ENCODE peak calls at places on chromosome 20, in seven cellular contexts. Y is bronchial epithelial cell; S is A549; T is GM23338; O is endothelial cell; X is stomach; H is CD4-positive, alpha-beta T cell. E is an unnamed sample.

GRCh38 chr20:31708839-31709534 is 13.7 kb downstream of the BCL2L1 start:
- DNase-seq in H (no peak), S (no peak), Y (no peak), X (peak; percentile 57), O (no peak), T (peak; percentile 53), E (no peak)

GRCh38 chr20:41734506-41734945 is 116.3 kb upstream of the CHD6 start:
- DNase-seq in T (peak; percentile 78), O (peak; percentile 47), H (peak; percentile 9), Y (peak; percentile 34), S (peak; percentile 50), X (peak; percentile 49), E (peak; percentile 62)

GRCh38 chr20:38119446-38119845 is 45.6 kb downstream of the TGM2 start:
- DNase-seq in T (no peak), Y (no peak), H (no peak), S (no peak), X (peak; percentile 11), O (no peak), E (no peak)

GRCh38 chr20:22523499-22524392 is 60.6 kb downstream of the FOXA2 start:
- DNase-seq in T (no peak), Y (peak; percentile 44), X (peak; percentile 46), O (no peak), S (no peak), H (no peak), E (no peak)

GRCh38 chr20:63539441-63540370 is 2.5 kb upstream of the PTK6 start:
- DNase-seq in O (no peak), X (no peak), S (no peak), H (no peak), T (no peak), Y (no peak), E (no peak)

GRCh38 chr20:50815162-50815989 is 20.5 kb downstream of the BCAS4 start:
- DNase-seq in X (no peak), Y (peak; percentile 50), H (no peak), O (no peak), T (no peak), S (no peak), E (no peak)

GRCh38 chr20:41436679-41437078 is 70.1 kb upstream of the EMILIN3 start:
- DNase-seq in T (no peak), Y (peak; percentile 6), O (no peak), S (no peak), X (no peak), H (no peak), E (no peak)

GRCh38 chr20:12458241-12458640 is 540.5 kb downstream of the BTBD3 start:
- DNase-seq in O (no peak), Y (no peak), X (no peak), S (no peak), T (no peak), H (no peak), E (no peak)

GRCh38 chr20:37524859-37525708 is 2.6 kb downstream of the BLCAP start:
- DNase-seq in T (no peak), S (no peak), Y (peak; percentile 96), O (no peak), X (peak; percentile 23), H (no peak), E (no peak)

GRCh38 chr20:1185781-1186334 is 1.1 kb upstream of the TMEM74B start:
- DNase-seq in X (peak; percentile 49), O (peak; percentile 80), H (peak; percentile 35), S (peak; percentile 81), T (peak; percentile 81), Y (peak; percentile 24), E (peak; percentile 74)

GRCh38 chr20:60000271-60001026 is 42.2 kb downstream of the CDH26 start:
- DNase-seq in T (peak; percentile 15), O (no peak), S (no peak), H (no peak), X (no peak), Y (no peak), E (no peak)

GRCh38 chr20:1309439-1309847 is 19.5 kb downstream of the SDCBP2 start:
- DNase-seq in Y (no peak), O (no peak), X (no peak), H (no peak), S (no peak), T (peak; percentile 57), E (no peak)

GRCh38 chr20:63955281-63955845 is 853 bp downstream of the UCKL1 start:
- DNase-seq in T (peak; percentile 44), X (no peak), H (no peak), S (no peak), O (no peak), Y (no peak), E (peak; percentile 40)

GRCh38 chr20:45343867-45344721 is 4.1 kb downstream of the SDC4 start:
- DNase-seq in X (peak; percentile 68), Y (peak; percentile 94), T (no peak), S (no peak), O (no peak), H (no peak), E (no peak)

GRCh38 chr20:51876511-51876910 is 74.2 kb upstream of the SALL4 start:
- DNase-seq in H (no peak), S (no peak), X (no peak), Y (no peak), O (no peak), T (no peak), E (no peak)

GRCh38 chr20:53608456-53609413 is 15.1 kb upstream of the ZNF217 start:
- DNase-seq in X (peak; percentile 29), H (peak; percentile 9), S (no peak), O (no peak), Y (peak; percentile 80), T (peak; percentile 45), E (no peak)

GRCh38 chr20:60057866-60058807 is 99.9 kb downstream of the CDH26 start:
- DNase-seq in Y (peak; percentile 7), O (no peak), X (no peak), S (no peak), H (no peak), T (peak; percentile 45), E (peak; percentile 67)

GRCh38 chr20:8662433-8662954 is 406.4 kb upstream of the PLCB4 start:
- DNase-seq in H (no peak), O (no peak), Y (no peak), X (no peak), S (no peak), T (no peak), E (no peak)

GRCh38 chr20:48791666-48792071 is 36.1 kb downstream of the PREX1 start:
- DNase-seq in Y (no peak), H (no peak), O (no peak), X (no peak), S (no peak), T (no peak), E (no peak)

GRCh38 chr20:21971436-21971835 is 266.0 kb downstream of the PAX1 start:
- DNase-seq in Y (peak; percentile 29), T (no peak), H (no peak), S (no peak), O (no peak), X (no peak), E (no peak)

DNA sequence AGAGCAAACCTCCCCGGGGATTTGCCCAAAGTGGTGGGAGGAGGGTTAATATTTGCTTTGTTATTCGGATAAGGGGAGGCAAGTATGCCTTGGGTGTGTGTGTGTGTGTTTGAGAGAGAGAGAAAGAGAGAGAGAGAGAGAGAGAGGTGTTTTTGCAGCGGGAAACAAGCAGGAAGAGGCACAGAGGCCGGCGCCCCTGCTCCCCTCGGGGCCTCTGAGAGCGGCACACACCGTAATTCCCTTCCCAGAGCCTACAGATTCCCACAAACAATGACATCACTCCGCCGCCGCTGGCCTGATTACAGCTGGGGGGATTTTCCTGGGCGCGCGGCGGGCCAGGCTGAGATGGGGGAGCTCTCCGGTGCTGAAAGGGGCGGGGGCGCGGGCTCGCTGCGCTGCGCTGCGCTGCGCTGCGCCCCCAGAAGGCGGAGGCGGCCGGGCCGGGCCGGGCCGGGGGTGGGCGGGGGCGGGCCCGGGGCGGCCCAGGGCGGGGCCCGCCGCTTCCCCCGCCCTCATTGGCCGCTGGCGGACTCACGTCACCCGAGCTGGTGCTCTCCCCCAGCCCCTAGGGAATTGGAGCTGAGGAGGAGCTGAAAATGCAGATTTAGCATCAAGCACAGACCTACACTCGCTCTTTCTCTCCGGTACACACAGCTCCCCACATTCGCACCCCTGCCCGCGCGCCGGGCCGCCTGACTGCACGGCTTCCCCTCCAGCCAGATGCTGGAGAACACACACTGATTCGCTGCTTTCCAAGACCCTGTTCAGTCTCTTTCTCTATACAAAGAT is at the start of gene PCSK2:
- DNase-seq in Y (peak; percentile 1), O (peak; percentile 76), H (no peak), S (peak; percentile 11), T (peak; percentile 96), X (peak; percentile 34), E (peak; percentile 93)
- TF ChIP-seq CTCF in Y (no peak), O (no peak), H (no peak), S (no peak), T (no peak), X (no peak), E (no peak)

GRCh38 chr20:47063808-47064207 is 169.2 kb downstream of the EYA2 start:
- DNase-seq in X (no peak), T (no peak), Y (no peak), S (no peak), O (no peak), H (no peak), E (no peak)
- TF ChIP-seq CTCF in X (no peak), T (peak; percentile 27), Y (no peak), S (no peak), O (no peak), H (no peak), E (no peak)

DNA sequence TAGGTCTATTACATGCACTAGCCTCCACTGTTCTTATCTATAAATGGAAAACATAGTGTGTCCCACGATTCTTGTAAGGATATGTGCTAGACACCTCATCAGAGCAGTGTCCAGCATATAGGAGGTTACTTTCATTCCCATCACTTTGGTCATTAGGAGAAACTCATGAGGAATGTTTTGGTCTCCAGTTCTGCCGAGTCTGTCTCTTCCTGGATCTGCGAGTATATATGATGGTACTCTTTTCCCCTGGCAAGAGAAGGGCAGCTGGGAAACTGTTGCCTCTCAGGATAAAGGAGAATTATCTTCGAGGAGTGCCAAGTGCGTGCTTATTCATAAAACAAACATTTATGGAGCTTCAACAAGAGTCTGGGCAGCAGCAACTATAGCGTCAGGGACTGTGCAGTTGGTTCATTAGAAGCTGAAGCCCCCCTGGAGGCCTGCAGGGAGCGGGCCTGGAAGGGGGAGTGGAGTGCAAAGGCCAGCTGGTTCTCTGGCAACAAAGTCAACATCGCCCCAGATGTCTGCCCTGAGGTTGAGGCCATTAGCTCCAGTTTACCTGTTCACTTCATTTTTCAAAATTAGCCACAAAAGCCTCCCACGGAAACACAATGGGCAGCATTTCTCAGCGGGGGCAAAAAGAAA is 811.9 kb downstream of the MAFB start:
- DNase-seq in T (no peak), S (no peak), O (no peak), Y (peak; percentile 27), H (no peak), X (no peak), E (peak; percentile 33)
- TF ChIP-seq CTCF in T (no peak), S (no peak), O (no peak), Y (no peak), H (no peak), X (no peak), E (no peak)

DNA sequence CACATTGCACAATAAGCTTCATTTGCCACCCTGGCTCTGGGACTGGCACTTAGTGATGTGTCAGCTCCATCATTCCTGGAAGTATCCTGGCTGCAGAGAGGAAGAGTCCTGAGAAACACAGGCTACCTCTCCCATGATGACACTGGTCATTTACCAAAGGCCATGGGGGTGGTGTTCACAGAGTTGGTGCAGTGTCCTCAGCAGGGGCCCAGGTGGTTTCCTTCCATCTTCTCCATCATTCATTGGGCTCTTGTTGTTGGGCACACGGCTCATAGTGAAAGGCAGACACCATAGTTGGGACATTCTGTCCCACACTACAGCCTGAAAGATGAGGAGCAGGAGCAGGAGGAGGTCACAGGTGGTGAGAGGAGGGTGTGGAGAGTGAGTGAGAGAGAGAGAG is 15.8 kb upstream of the CST1 start:
- DNase-seq in Y (no peak), S (no peak), H (no peak), T (no peak), X (no peak), O (no peak), E (no peak)
- TF ChIP-seq CTCF in Y (no peak), S (no peak), H (no peak), T (no peak), X (no peak), O (no peak), E (no peak)